ENCODE peak calls at places on chromosome 21, in four cellular contexts. One of them, this sample, is unnamed.
A peak's percentile ranks its signal among the peaks of the same experiment; 100 is the strongest.

GRCh38 chr21:33924766-33925100 is 9.1 kb upstream of the ATP5PO start:
- DNase-seq in heart right ventricle: no peak
- DNase-seq in cardiac septum: no peak
- DNase-seq in caudate nucleus: no peak
- DNase-seq in this sample: no peak

GRCh38 chr21:33685613-33686197 is 43.4 kb downstream of the ITSN1 start:
- DNase-seq in heart right ventricle: no peak
- DNase-seq in cardiac septum: no peak
- DNase-seq in caudate nucleus: no peak
- DNase-seq in this sample: no peak

GRCh38 chr21:45366931-45367401 is 38.0 kb upstream of the COL18A1 start:
- DNase-seq in heart right ventricle: peak; percentile 79
- DNase-seq in cardiac septum: peak; percentile 84
- DNase-seq in caudate nucleus: no peak
- DNase-seq in this sample: no peak

GRCh38 chr21:16476056-16476850 is 746.5 kb downstream of the USP25 start:
- DNase-seq in heart right ventricle: no peak
- DNase-seq in cardiac septum: no peak
- DNase-seq in caudate nucleus: no peak
- DNase-seq in this sample: no peak

GRCh38 chr21:43307677-43308070 is 119.3 kb downstream of the SIK1 start:
- DNase-seq in heart right ventricle: no peak
- DNase-seq in cardiac septum: no peak
- DNase-seq in caudate nucleus: no peak
- DNase-seq in this sample: no peak

GRCh38 chr21:31543191-31543590 is 116.3 kb upstream of the SOD1 start:
- DNase-seq in heart right ventricle: no peak
- DNase-seq in cardiac septum: no peak
- DNase-seq in caudate nucleus: no peak
- DNase-seq in this sample: no peak

GRCh38 chr21:42414928-42415769 is 11.4 kb downstream of the UBASH3A start:
- DNase-seq in heart right ventricle: no peak
- DNase-seq in cardiac septum: peak; percentile 75
- DNase-seq in caudate nucleus: no peak
- DNase-seq in this sample: no peak

GRCh38 chr21:45014747-45015468 is 59.5 kb upstream of the ADARB1 start:
- DNase-seq in heart right ventricle: no peak
- DNase-seq in cardiac septum: peak; percentile 26
- DNase-seq in caudate nucleus: no peak
- DNase-seq in this sample: no peak

GRCh38 chr21:17848228-17848627 is 29.1 kb upstream of the C21orf91 start:
- DNase-seq in heart right ventricle: peak; percentile 9
- DNase-seq in cardiac septum: no peak
- DNase-seq in caudate nucleus: no peak
- DNase-seq in this sample: peak; percentile 15

GRCh38 chr21:34971656-34972055 is 77.4 kb downstream of the RUNX1 start:
- DNase-seq in heart right ventricle: no peak
- DNase-seq in cardiac septum: no peak
- DNase-seq in caudate nucleus: no peak
- DNase-seq in this sample: no peak

GRCh38 chr21:38995071-38995669 is 188.1 kb downstream of the PSMG1 start:
- DNase-seq in heart right ventricle: no peak
- DNase-seq in cardiac septum: no peak
- DNase-seq in caudate nucleus: no peak
- DNase-seq in this sample: no peak

GRCh38 chr21:42172596-42173483 is 46.1 kb upstream of the ABCG1 start:
- DNase-seq in heart right ventricle: no peak
- DNase-seq in cardiac septum: peak; percentile 71
- DNase-seq in caudate nucleus: no peak
- DNase-seq in this sample: no peak

GRCh38 chr21:42513985-42514882 is 582 bp downstream of the SLC37A1 start:
- DNase-seq in heart right ventricle: peak; percentile 41
- DNase-seq in cardiac septum: peak; percentile 80
- DNase-seq in caudate nucleus: no peak
- DNase-seq in this sample: no peak

GRCh38 chr21:42534361-42534900 is 20.8 kb downstream of the SLC37A1 start:
- DNase-seq in heart right ventricle: no peak
- DNase-seq in cardiac septum: peak; percentile 74
- DNase-seq in caudate nucleus: no peak
- DNase-seq in this sample: no peak

GRCh38 chr21:36211660-36212512 is 55.3 kb downstream of the DOP1B start:
- DNase-seq in heart right ventricle: no peak
- DNase-seq in cardiac septum: no peak
- DNase-seq in caudate nucleus: no peak
- DNase-seq in this sample: no peak

GRCh38 chr21:45767071-45768006 is 123.8 kb downstream of the PCBP3 start:
- DNase-seq in heart right ventricle: no peak
- DNase-seq in cardiac septum: no peak
- DNase-seq in caudate nucleus: no peak
- DNase-seq in this sample: no peak

GRCh38 chr21:33380483-33380998 is 22.7 kb upstream of the IFNGR2 start:
- DNase-seq in heart right ventricle: peak; percentile 93
- DNase-seq in cardiac septum: peak; percentile 97
- DNase-seq in caudate nucleus: peak; percentile 23
- DNase-seq in this sample: peak; percentile 43

GRCh38 chr21:24110846-24111245 is 1496.4 kb downstream of the MRPL39 start:
- DNase-seq in heart right ventricle: no peak
- DNase-seq in cardiac septum: no peak
- DNase-seq in caudate nucleus: no peak
- DNase-seq in this sample: no peak

GRCh38 chr21:41511858-41512257 is 3.9 kb upstream of the TMPRSS2 start:
- DNase-seq in heart right ventricle: no peak
- DNase-seq in cardiac septum: no peak
- DNase-seq in caudate nucleus: no peak
- DNase-seq in this sample: no peak

GRCh38 chr21:42411197-42411869 is 7.6 kb downstream of the UBASH3A start:
- DNase-seq in heart right ventricle: no peak
- DNase-seq in cardiac septum: no peak
- DNase-seq in caudate nucleus: no peak
- DNase-seq in this sample: no peak

This sample was measured in nucleus accumbens.